ENCODE peak calls at places on chromosomes 13 and 19, in seven cellular contexts. One of them, this sample, is unnamed.

GRCh38 chr13:51244637-51245405 is 22.6 kb downstream of the FAM124A start:
- DNase-seq in omental fat pad: no peak
- DNase-seq in A549: no peak
- DNase-seq in CD4-positive, alpha-beta T cell: no peak
- DNase-seq in AG09309: no peak
- DNase-seq in heart left ventricle: no peak
- DNase-seq in HL-60: no peak
- DNase-seq in this sample: no peak

GRCh38 chr13:111903143-111903542 is 163.8 kb upstream of the SOX1 start:
- DNase-seq in CD4-positive, alpha-beta T cell: no peak
- DNase-seq in heart left ventricle: peak; percentile 1
- DNase-seq in omental fat pad: no peak
- DNase-seq in HL-60: no peak
- DNase-seq in A549: peak; percentile 6
- DNase-seq in AG09309: no peak
- DNase-seq in this sample: no peak

GRCh38 chr13:42685762-42686560 is 95.4 kb upstream of the FAM216B start:
- DNase-seq in omental fat pad: no peak
- DNase-seq in A549: no peak
- DNase-seq in AG09309: no peak
- DNase-seq in CD4-positive, alpha-beta T cell: no peak
- DNase-seq in heart left ventricle: no peak
- DNase-seq in HL-60: no peak
- DNase-seq in this sample: no peak

GRCh38 chr13:94061316-94061715 is 418.2 kb downstream of the DCT start:
- DNase-seq in HL-60: no peak
- DNase-seq in AG09309: peak; percentile 24
- DNase-seq in A549: no peak
- DNase-seq in omental fat pad: no peak
- DNase-seq in CD4-positive, alpha-beta T cell: no peak
- DNase-seq in heart left ventricle: no peak
- DNase-seq in this sample: peak; percentile 76

GRCh38 chr19:49696115-49696514 is 5.2 kb downstream of the CPT1C start:
- DNase-seq in heart left ventricle: no peak
- DNase-seq in CD4-positive, alpha-beta T cell: no peak
- DNase-seq in AG09309: no peak
- DNase-seq in omental fat pad: no peak
- DNase-seq in HL-60: no peak
- DNase-seq in A549: no peak
- DNase-seq in this sample: no peak

GRCh38 chr13:33228645-33229445 is 56.7 kb downstream of the STARD13 start:
- DNase-seq in HL-60: peak; percentile 24
- DNase-seq in AG09309: no peak
- DNase-seq in heart left ventricle: no peak
- DNase-seq in A549: peak; percentile 27
- DNase-seq in omental fat pad: no peak
- DNase-seq in CD4-positive, alpha-beta T cell: no peak
- DNase-seq in this sample: peak; percentile 77

GRCh38 chr13:24997367-24997967 is 98.5 kb upstream of the PABPC3 start:
- DNase-seq in CD4-positive, alpha-beta T cell: no peak
- DNase-seq in AG09309: peak; percentile 3
- DNase-seq in HL-60: peak; percentile 34
- DNase-seq in heart left ventricle: no peak
- DNase-seq in omental fat pad: no peak
- DNase-seq in A549: peak; percentile 35
- DNase-seq in this sample: no peak

GRCh38 chr19:56507446-56508281 is at the start of gene ZNF471:
- DNase-seq in heart left ventricle: peak; percentile 99
- DNase-seq in AG09309: peak; percentile 93
- DNase-seq in omental fat pad: peak; percentile 96
- DNase-seq in A549: peak; percentile 79
- DNase-seq in CD4-positive, alpha-beta T cell: peak; percentile 66
- DNase-seq in HL-60: peak; percentile 98
- DNase-seq in this sample: peak; percentile 100

GRCh38 chr19:49528211-49528771 is 488 bp downstream of the RCN3 start:
- DNase-seq in CD4-positive, alpha-beta T cell: no peak
- DNase-seq in omental fat pad: no peak
- DNase-seq in AG09309: peak; percentile 27
- DNase-seq in A549: no peak
- DNase-seq in heart left ventricle: no peak
- DNase-seq in HL-60: no peak
- DNase-seq in this sample: peak; percentile 78

GRCh38 chr19:43560687-43561086 is 14.6 kb downstream of the XRCC1 start:
- DNase-seq in CD4-positive, alpha-beta T cell: no peak
- DNase-seq in HL-60: no peak
- DNase-seq in A549: peak; percentile 57
- DNase-seq in omental fat pad: no peak
- DNase-seq in heart left ventricle: no peak
- DNase-seq in AG09309: no peak
- DNase-seq in this sample: no peak

GRCh38 chr19:10222201-10222890 is 8.8 kb downstream of the S1PR2 start:
- DNase-seq in HL-60: peak; percentile 78
- DNase-seq in heart left ventricle: no peak
- DNase-seq in CD4-positive, alpha-beta T cell: no peak
- DNase-seq in AG09309: no peak
- DNase-seq in A549: no peak
- DNase-seq in omental fat pad: no peak
- DNase-seq in this sample: no peak

GRCh38 chr19:4524808-4525562 is 6.7 kb upstream of the PLIN4 start:
- DNase-seq in CD4-positive, alpha-beta T cell: peak; percentile 59
- DNase-seq in AG09309: no peak
- DNase-seq in heart left ventricle: peak; percentile 47
- DNase-seq in A549: peak; percentile 51
- DNase-seq in HL-60: peak; percentile 69
- DNase-seq in omental fat pad: peak; percentile 68
- DNase-seq in this sample: peak; percentile 65

GRCh38 chr13:57075588-57075987 is 65.1 kb upstream of the PRR20A start:
- DNase-seq in CD4-positive, alpha-beta T cell: no peak
- DNase-seq in HL-60: no peak
- DNase-seq in heart left ventricle: no peak
- DNase-seq in omental fat pad: no peak
- DNase-seq in A549: no peak
- DNase-seq in AG09309: no peak
- DNase-seq in this sample: no peak

GRCh38 chr19:47707135-47707925 is 5.9 kb upstream of the EHD2 start:
- DNase-seq in omental fat pad: peak; percentile 56
- DNase-seq in AG09309: no peak
- DNase-seq in CD4-positive, alpha-beta T cell: peak; percentile 65
- DNase-seq in heart left ventricle: peak; percentile 63
- DNase-seq in A549: peak; percentile 93
- DNase-seq in HL-60: peak; percentile 76
- DNase-seq in this sample: peak; percentile 57

GRCh38 chr13:32902898-32903297 is 113.3 kb upstream of the KL start:
- DNase-seq in CD4-positive, alpha-beta T cell: no peak
- DNase-seq in AG09309: no peak
- DNase-seq in A549: no peak
- DNase-seq in HL-60: no peak
- DNase-seq in heart left ventricle: peak; percentile 81
- DNase-seq in omental fat pad: no peak
- DNase-seq in this sample: peak; percentile 81

GRCh38 chr13:36329355-36329754 is 16.8 kb downstream of the SPART start:
- DNase-seq in omental fat pad: no peak
- DNase-seq in HL-60: no peak
- DNase-seq in A549: no peak
- DNase-seq in CD4-positive, alpha-beta T cell: no peak
- DNase-seq in heart left ventricle: no peak
- DNase-seq in AG09309: no peak
- DNase-seq in this sample: no peak

GRCh38 chr19:18218159-18218558 is 8.1 kb downstream of the PDE4C start:
- DNase-seq in omental fat pad: no peak
- DNase-seq in CD4-positive, alpha-beta T cell: no peak
- DNase-seq in AG09309: no peak
- DNase-seq in heart left ventricle: no peak
- DNase-seq in A549: no peak
- DNase-seq in HL-60: no peak
- DNase-seq in this sample: no peak

DNA sequence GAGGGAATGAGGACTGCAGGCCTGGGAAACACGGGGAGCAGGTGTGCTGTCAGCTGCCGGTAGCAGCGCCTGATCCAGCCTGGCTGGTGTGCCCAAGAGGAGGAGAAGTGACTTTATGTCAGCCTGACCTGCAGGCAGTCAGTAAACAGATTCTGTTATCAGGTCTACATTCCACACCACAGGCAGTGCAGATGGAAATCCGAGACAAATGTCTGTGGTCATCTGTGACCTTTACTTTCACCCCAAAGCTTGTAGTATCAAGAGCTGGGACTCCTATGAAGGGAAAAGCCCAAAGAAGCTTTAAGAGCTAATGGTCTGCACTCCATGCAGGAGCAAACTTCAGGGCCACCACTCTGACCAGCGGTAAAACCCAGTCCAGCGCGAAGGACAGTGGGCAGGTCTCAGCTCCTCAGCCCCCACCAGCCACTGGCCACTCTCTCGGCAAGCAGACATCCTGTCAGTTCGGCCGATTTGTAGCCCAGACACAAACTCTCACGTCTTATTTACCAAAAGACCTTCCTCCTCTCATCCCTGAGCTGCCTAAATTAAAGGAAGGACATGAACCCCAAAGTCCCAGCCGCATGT is 7.7 kb downstream of the EPS15L1 start:
- DNase-seq in AG09309: no peak
- DNase-seq in HL-60: no peak
- DNase-seq in A549: no peak
- DNase-seq in omental fat pad: no peak
- DNase-seq in heart left ventricle: no peak
- DNase-seq in CD4-positive, alpha-beta T cell: no peak
- DNase-seq in this sample: no peak
- TF ChIP-seq CTCF in AG09309: no peak
- TF ChIP-seq CTCF in HL-60: no peak
- TF ChIP-seq CTCF in A549: no peak
- TF ChIP-seq CTCF in omental fat pad: no peak
- TF ChIP-seq CTCF in heart left ventricle: no peak
- TF ChIP-seq CTCF in CD4-positive, alpha-beta T cell: no peak
- TF ChIP-seq CTCF in this sample: no peak

GRCh38 chr13:70613295-70613694 is 505.0 kb upstream of the KLHL1 start:
- DNase-seq in omental fat pad: no peak
- DNase-seq in CD4-positive, alpha-beta T cell: no peak
- DNase-seq in heart left ventricle: no peak
- DNase-seq in HL-60: no peak
- DNase-seq in AG09309: no peak
- DNase-seq in A549: no peak
- DNase-seq in this sample: no peak
- TF ChIP-seq CTCF in omental fat pad: no peak
- TF ChIP-seq CTCF in CD4-positive, alpha-beta T cell: no peak
- TF ChIP-seq CTCF in heart left ventricle: no peak
- TF ChIP-seq CTCF in HL-60: no peak
- TF ChIP-seq CTCF in AG09309: no peak
- TF ChIP-seq CTCF in A549: no peak
- TF ChIP-seq CTCF in this sample: no peak

GRCh38 chr19:17043744-17044143 is 17.1 kb upstream of the CPAMD8 start:
- DNase-seq in omental fat pad: no peak
- DNase-seq in AG09309: no peak
- DNase-seq in CD4-positive, alpha-beta T cell: no peak
- DNase-seq in heart left ventricle: no peak
- DNase-seq in A549: no peak
- DNase-seq in HL-60: no peak
- DNase-seq in this sample: no peak
- TF ChIP-seq CTCF in omental fat pad: no peak
- TF ChIP-seq CTCF in AG09309: no peak
- TF ChIP-seq CTCF in CD4-positive, alpha-beta T cell: no peak
- TF ChIP-seq CTCF in heart left ventricle: no peak
- TF ChIP-seq CTCF in A549: no peak
- TF ChIP-seq CTCF in HL-60: no peak
- TF ChIP-seq CTCF in this sample: no peak

DNA sequence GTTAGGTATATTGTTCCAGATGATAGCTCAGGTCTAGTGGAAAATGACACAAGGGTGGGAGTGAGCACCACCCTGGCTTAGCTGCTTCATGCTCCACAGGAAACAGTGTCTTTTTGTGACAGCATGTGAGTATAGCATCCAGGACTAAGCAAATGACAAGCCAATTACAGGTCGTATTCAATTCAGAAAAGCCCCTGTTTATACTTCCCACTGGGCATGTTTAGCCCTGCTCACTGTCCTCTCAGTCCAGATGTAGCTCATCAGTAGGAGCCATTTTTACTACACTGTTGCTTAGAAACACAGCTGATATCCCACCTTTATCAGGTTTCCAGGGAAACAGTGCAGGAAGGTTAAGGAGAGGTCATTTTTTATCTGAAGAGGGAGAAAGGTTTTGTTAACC is 8.0 kb downstream of the ABHD13 start:
- DNase-seq in heart left ventricle: no peak
- DNase-seq in HL-60: no peak
- DNase-seq in CD4-positive, alpha-beta T cell: no peak
- DNase-seq in AG09309: no peak
- DNase-seq in omental fat pad: no peak
- DNase-seq in A549: no peak
- DNase-seq in this sample: no peak
- TF ChIP-seq CTCF in heart left ventricle: no peak
- TF ChIP-seq CTCF in HL-60: no peak
- TF ChIP-seq CTCF in CD4-positive, alpha-beta T cell: no peak
- TF ChIP-seq CTCF in AG09309: no peak
- TF ChIP-seq CTCF in omental fat pad: no peak
- TF ChIP-seq CTCF in A549: no peak
- TF ChIP-seq CTCF in this sample: no peak

DNA sequence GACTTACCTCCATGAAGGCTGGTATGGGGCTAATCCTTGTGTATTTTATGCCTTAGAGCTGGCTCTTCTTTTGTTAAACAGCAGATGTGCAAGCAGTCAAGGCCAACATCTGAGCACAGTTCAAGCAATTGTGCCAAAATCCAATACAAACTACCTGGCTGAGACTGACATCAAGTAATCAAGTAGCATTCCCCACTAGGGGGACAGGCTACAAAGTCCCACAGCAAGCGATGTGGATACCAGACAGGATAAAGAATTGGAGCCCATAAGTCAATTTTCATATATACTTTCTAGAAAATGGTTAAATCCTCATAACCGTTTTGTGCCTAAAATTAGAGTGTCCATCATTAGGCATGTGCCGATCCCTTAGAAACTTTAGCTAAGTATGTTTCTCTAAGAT is 675.8 kb downstream of the DIAPH3 start:
- DNase-seq in heart left ventricle: no peak
- DNase-seq in HL-60: no peak
- DNase-seq in A549: peak; percentile 0
- DNase-seq in CD4-positive, alpha-beta T cell: no peak
- DNase-seq in omental fat pad: no peak
- DNase-seq in AG09309: no peak
- DNase-seq in this sample: no peak
- TF ChIP-seq CTCF in heart left ventricle: no peak
- TF ChIP-seq CTCF in HL-60: no peak
- TF ChIP-seq CTCF in A549: no peak
- TF ChIP-seq CTCF in CD4-positive, alpha-beta T cell: no peak
- TF ChIP-seq CTCF in omental fat pad: no peak
- TF ChIP-seq CTCF in AG09309: no peak
- TF ChIP-seq CTCF in this sample: no peak

This sample was measured in foreskin fibroblast.